ENCODE peak calls at places on chromosome 3, in six cellular contexts. M is dorsolateral prefrontal cortex, V is astrocyte of the hippocampus, X is GM23338, I is NCI-H1436, O is epithelial cell of prostate. C is an unnamed sample.
A peak's percentile ranks its signal among the peaks of the same experiment; 100 is the strongest.

GRCh38 chr3:62888778-62889177 is 13.6 kb upstream of the CADPS start:
- DNase-seq in M (no peak), V (no peak), X (no peak), I (no peak), O (no peak), C (no peak)

GRCh38 chr3:35440826-35441225 is 198.5 kb upstream of the ARPP21 start:
- DNase-seq in M (no peak), V (no peak), X (no peak), I (no peak), O (no peak), C (no peak)

GRCh38 chr3:194749631-194750271 is 64.1 kb downstream of the FAM43A start:
- DNase-seq in M (no peak), V (no peak), X (no peak), I (no peak), O (no peak), C (no peak)

GRCh38 chr3:116408473-116408872 is 36.8 kb downstream of the LSAMP start:
- DNase-seq in M (no peak), V (no peak), X (no peak), I (no peak), O (no peak), C (no peak)

GRCh38 chr3:70832035-70832795 is 519.8 kb upstream of the MDFIC2 start:
- DNase-seq in M (no peak), V (peak; percentile 75), X (no peak), I (no peak), O (no peak), C (no peak)

GRCh38 chr3:196514350-196514716 is 813 bp downstream of the SMCO1 start:
- DNase-seq in M (no peak), V (no peak), X (no peak), I (no peak), O (no peak), C (no peak)

GRCh38 chr3:159829056-159829995 is 159.3 kb upstream of the IL12A start:
- DNase-seq in M (peak; percentile 78), V (peak; percentile 23), X (no peak), I (peak; percentile 14), O (peak; percentile 92), C (no peak)

GRCh38 chr3:194306771-194307640 is 44.1 kb downstream of the CPN2 start:
- DNase-seq in M (no peak), V (no peak), X (no peak), I (no peak), O (no peak), C (no peak)

GRCh38 chr3:184608209-184608608 is 46.6 kb downstream of the EPHB3 start:
- DNase-seq in M (no peak), V (no peak), X (no peak), I (no peak), O (no peak), C (no peak)

GRCh38 chr3:126546549-126547239 is 12.0 kb downstream of the C3orf22 start:
- DNase-seq in M (peak; percentile 20), V (no peak), X (no peak), I (no peak), O (no peak), C (no peak)

GRCh38 chr3:58237238-58237939 is at the start of gene ABHD6:
- DNase-seq in M (peak; percentile 65), V (peak; percentile 89), X (peak; percentile 83), I (peak; percentile 23), O (no peak), C (peak; percentile 95)

GRCh38 chr3:13793451-13793850 is 86.4 kb downstream of the WNT7A start:
- DNase-seq in M (no peak), V (no peak), X (no peak), I (no peak), O (no peak), C (no peak)